ENCODE peak calls at places on chromosomes 12 and 14, in ten cellular contexts. One of them, this sample, is unnamed.

GRCh38 chr14:95156153-95156764 is 1.1 kb downstream of the DICER1 start:
- DNase-seq in activated CD4-positive, alpha-beta T cell treated with anti-CD3 and anti-CD28 coated beads, Interleukin-2, amount 50 U/mL, for 4 hours: no peak
- DNase-seq in NCI-H1092: peak
- DNase-seq in mesendoderm: peak
- DNase-seq in epithelial cell of esophagus: peak
- DNase-seq in activated T-cell treated with anti-CD3 and anti-CD28 coated beads, Interleukin-2, amount 50 U/mL, for 72 hours: peak
- DNase-seq in cardiac muscle cell: peak
- DNase-seq in tibial nerve: no peak
- DNase-seq in foreskin keratinocyte: no peak
- DNase-seq in stimulated activated CD8-positive, alpha-beta memory T cell treated with anti-CD3 and anti-CD28 coated beads, Interleukin-15, amount 100 ng/mL, for 4 hours: no peak
- DNase-seq in this sample: no peak

GRCh38 chr14:100289916-100290606 is 16.2 kb downstream of the SLC25A29 start:
- DNase-seq in activated CD4-positive, alpha-beta T cell treated with anti-CD3 and anti-CD28 coated beads, Interleukin-2, amount 50 U/mL, for 4 hours: no peak
- DNase-seq in NCI-H1092: no peak
- DNase-seq in mesendoderm: no peak
- DNase-seq in epithelial cell of esophagus: no peak
- DNase-seq in activated T-cell treated with anti-CD3 and anti-CD28 coated beads, Interleukin-2, amount 50 U/mL, for 72 hours: no peak
- DNase-seq in cardiac muscle cell: peak
- DNase-seq in tibial nerve: no peak
- DNase-seq in foreskin keratinocyte: no peak
- DNase-seq in stimulated activated CD8-positive, alpha-beta memory T cell treated with anti-CD3 and anti-CD28 coated beads, Interleukin-15, amount 100 ng/mL, for 4 hours: no peak
- DNase-seq in this sample: no peak

GRCh38 chr12:124744659-124745467 is 118.8 kb downstream of the SCARB1 start:
- DNase-seq in activated CD4-positive, alpha-beta T cell treated with anti-CD3 and anti-CD28 coated beads, Interleukin-2, amount 50 U/mL, for 4 hours: no peak
- DNase-seq in NCI-H1092: no peak
- DNase-seq in mesendoderm: peak
- DNase-seq in epithelial cell of esophagus: peak
- DNase-seq in activated T-cell treated with anti-CD3 and anti-CD28 coated beads, Interleukin-2, amount 50 U/mL, for 72 hours: no peak
- DNase-seq in cardiac muscle cell: no peak
- DNase-seq in tibial nerve: no peak
- DNase-seq in foreskin keratinocyte: no peak
- DNase-seq in stimulated activated CD8-positive, alpha-beta memory T cell treated with anti-CD3 and anti-CD28 coated beads, Interleukin-15, amount 100 ng/mL, for 4 hours: no peak
- DNase-seq in this sample: no peak

GRCh38 chr12:132238487-132239248 is 90.7 kb downstream of the GALNT9 start:
- DNase-seq in activated CD4-positive, alpha-beta T cell treated with anti-CD3 and anti-CD28 coated beads, Interleukin-2, amount 50 U/mL, for 4 hours: no peak
- DNase-seq in NCI-H1092: no peak
- DNase-seq in mesendoderm: peak
- DNase-seq in epithelial cell of esophagus: no peak
- DNase-seq in activated T-cell treated with anti-CD3 and anti-CD28 coated beads, Interleukin-2, amount 50 U/mL, for 72 hours: no peak
- DNase-seq in cardiac muscle cell: no peak
- DNase-seq in tibial nerve: no peak
- DNase-seq in foreskin keratinocyte: no peak
- DNase-seq in stimulated activated CD8-positive, alpha-beta memory T cell treated with anti-CD3 and anti-CD28 coated beads, Interleukin-15, amount 100 ng/mL, for 4 hours: no peak
- DNase-seq in this sample: no peak

GRCh38 chr12:48978741-48979601 is 849 bp downstream of the WNT1 start:
- DNase-seq in activated CD4-positive, alpha-beta T cell treated with anti-CD3 and anti-CD28 coated beads, Interleukin-2, amount 50 U/mL, for 4 hours: no peak
- DNase-seq in NCI-H1092: no peak
- DNase-seq in mesendoderm: no peak
- DNase-seq in epithelial cell of esophagus: no peak
- DNase-seq in activated T-cell treated with anti-CD3 and anti-CD28 coated beads, Interleukin-2, amount 50 U/mL, for 72 hours: peak
- DNase-seq in cardiac muscle cell: no peak
- DNase-seq in tibial nerve: no peak
- DNase-seq in foreskin keratinocyte: no peak
- DNase-seq in stimulated activated CD8-positive, alpha-beta memory T cell treated with anti-CD3 and anti-CD28 coated beads, Interleukin-15, amount 100 ng/mL, for 4 hours: no peak
- DNase-seq in this sample: no peak

GRCh38 chr12:130826151-130826801 is 12.8 kb downstream of the STX2 start:
- DNase-seq in activated CD4-positive, alpha-beta T cell treated with anti-CD3 and anti-CD28 coated beads, Interleukin-2, amount 50 U/mL, for 4 hours: peak
- DNase-seq in NCI-H1092: no peak
- DNase-seq in mesendoderm: peak
- DNase-seq in epithelial cell of esophagus: peak
- DNase-seq in activated T-cell treated with anti-CD3 and anti-CD28 coated beads, Interleukin-2, amount 50 U/mL, for 72 hours: peak
- DNase-seq in cardiac muscle cell: peak
- DNase-seq in tibial nerve: no peak
- DNase-seq in foreskin keratinocyte: no peak
- DNase-seq in stimulated activated CD8-positive, alpha-beta memory T cell treated with anti-CD3 and anti-CD28 coated beads, Interleukin-15, amount 100 ng/mL, for 4 hours: peak
- DNase-seq in this sample: peak

GRCh38 chr14:99821519-99822165 is 28.4 kb downstream of the EML1 start:
- DNase-seq in activated CD4-positive, alpha-beta T cell treated with anti-CD3 and anti-CD28 coated beads, Interleukin-2, amount 50 U/mL, for 4 hours: no peak
- DNase-seq in NCI-H1092: peak
- DNase-seq in mesendoderm: no peak
- DNase-seq in epithelial cell of esophagus: no peak
- DNase-seq in activated T-cell treated with anti-CD3 and anti-CD28 coated beads, Interleukin-2, amount 50 U/mL, for 72 hours: no peak
- DNase-seq in cardiac muscle cell: peak
- DNase-seq in tibial nerve: no peak
- DNase-seq in foreskin keratinocyte: peak
- DNase-seq in stimulated activated CD8-positive, alpha-beta memory T cell treated with anti-CD3 and anti-CD28 coated beads, Interleukin-15, amount 100 ng/mL, for 4 hours: no peak
- DNase-seq in this sample: no peak

GRCh38 chr12:92745874-92746553 is 43.2 kb downstream of the PLEKHG7 start:
- DNase-seq in activated CD4-positive, alpha-beta T cell treated with anti-CD3 and anti-CD28 coated beads, Interleukin-2, amount 50 U/mL, for 4 hours: no peak
- DNase-seq in NCI-H1092: peak
- DNase-seq in mesendoderm: peak
- DNase-seq in epithelial cell of esophagus: peak
- DNase-seq in activated T-cell treated with anti-CD3 and anti-CD28 coated beads, Interleukin-2, amount 50 U/mL, for 72 hours: no peak
- DNase-seq in cardiac muscle cell: no peak
- DNase-seq in tibial nerve: peak
- DNase-seq in foreskin keratinocyte: peak
- DNase-seq in stimulated activated CD8-positive, alpha-beta memory T cell treated with anti-CD3 and anti-CD28 coated beads, Interleukin-15, amount 100 ng/mL, for 4 hours: no peak
- DNase-seq in this sample: no peak

GRCh38 chr14:34766611-34767010 is 52.2 kb upstream of the CFL2 start:
- DNase-seq in activated CD4-positive, alpha-beta T cell treated with anti-CD3 and anti-CD28 coated beads, Interleukin-2, amount 50 U/mL, for 4 hours: no peak
- DNase-seq in NCI-H1092: no peak
- DNase-seq in mesendoderm: no peak
- DNase-seq in epithelial cell of esophagus: no peak
- DNase-seq in activated T-cell treated with anti-CD3 and anti-CD28 coated beads, Interleukin-2, amount 50 U/mL, for 72 hours: no peak
- DNase-seq in cardiac muscle cell: no peak
- DNase-seq in tibial nerve: no peak
- DNase-seq in foreskin keratinocyte: no peak
- DNase-seq in stimulated activated CD8-positive, alpha-beta memory T cell treated with anti-CD3 and anti-CD28 coated beads, Interleukin-15, amount 100 ng/mL, for 4 hours: no peak
- DNase-seq in this sample: no peak

GRCh38 chr12:116492703-116493324 is 66.4 kb upstream of the MAP1LC3B2 start:
- DNase-seq in activated CD4-positive, alpha-beta T cell treated with anti-CD3 and anti-CD28 coated beads, Interleukin-2, amount 50 U/mL, for 4 hours: no peak
- DNase-seq in NCI-H1092: no peak
- DNase-seq in mesendoderm: peak
- DNase-seq in epithelial cell of esophagus: peak
- DNase-seq in activated T-cell treated with anti-CD3 and anti-CD28 coated beads, Interleukin-2, amount 50 U/mL, for 72 hours: no peak
- DNase-seq in cardiac muscle cell: no peak
- DNase-seq in tibial nerve: no peak
- DNase-seq in foreskin keratinocyte: peak
- DNase-seq in stimulated activated CD8-positive, alpha-beta memory T cell treated with anti-CD3 and anti-CD28 coated beads, Interleukin-15, amount 100 ng/mL, for 4 hours: no peak
- DNase-seq in this sample: no peak

GRCh38 chr12:94994312-94994711 is 9.2 kb downstream of the NDUFA12 start:
- DNase-seq in activated CD4-positive, alpha-beta T cell treated with anti-CD3 and anti-CD28 coated beads, Interleukin-2, amount 50 U/mL, for 4 hours: no peak
- DNase-seq in NCI-H1092: no peak
- DNase-seq in mesendoderm: no peak
- DNase-seq in epithelial cell of esophagus: peak
- DNase-seq in activated T-cell treated with anti-CD3 and anti-CD28 coated beads, Interleukin-2, amount 50 U/mL, for 72 hours: no peak
- DNase-seq in cardiac muscle cell: no peak
- DNase-seq in tibial nerve: no peak
- DNase-seq in foreskin keratinocyte: peak
- DNase-seq in stimulated activated CD8-positive, alpha-beta memory T cell treated with anti-CD3 and anti-CD28 coated beads, Interleukin-15, amount 100 ng/mL, for 4 hours: no peak
- DNase-seq in this sample: no peak

GRCh38 chr12:104355630-104356029 is 52.1 kb downstream of the EID3 start:
- DNase-seq in activated CD4-positive, alpha-beta T cell treated with anti-CD3 and anti-CD28 coated beads, Interleukin-2, amount 50 U/mL, for 4 hours: no peak
- DNase-seq in NCI-H1092: no peak
- DNase-seq in mesendoderm: no peak
- DNase-seq in epithelial cell of esophagus: no peak
- DNase-seq in activated T-cell treated with anti-CD3 and anti-CD28 coated beads, Interleukin-2, amount 50 U/mL, for 72 hours: no peak
- DNase-seq in cardiac muscle cell: no peak
- DNase-seq in tibial nerve: no peak
- DNase-seq in foreskin keratinocyte: no peak
- DNase-seq in stimulated activated CD8-positive, alpha-beta memory T cell treated with anti-CD3 and anti-CD28 coated beads, Interleukin-15, amount 100 ng/mL, for 4 hours: no peak
- DNase-seq in this sample: no peak

GRCh38 chr12:131832393-131833231 is 4.4 kb downstream of the MMP17 start:
- DNase-seq in activated CD4-positive, alpha-beta T cell treated with anti-CD3 and anti-CD28 coated beads, Interleukin-2, amount 50 U/mL, for 4 hours: no peak
- DNase-seq in NCI-H1092: peak
- DNase-seq in mesendoderm: no peak
- DNase-seq in epithelial cell of esophagus: no peak
- DNase-seq in activated T-cell treated with anti-CD3 and anti-CD28 coated beads, Interleukin-2, amount 50 U/mL, for 72 hours: no peak
- DNase-seq in cardiac muscle cell: no peak
- DNase-seq in tibial nerve: no peak
- DNase-seq in foreskin keratinocyte: no peak
- DNase-seq in stimulated activated CD8-positive, alpha-beta memory T cell treated with anti-CD3 and anti-CD28 coated beads, Interleukin-15, amount 100 ng/mL, for 4 hours: no peak
- DNase-seq in this sample: no peak

GRCh38 chr12:105948331-105948730 is 190.4 kb downstream of the NUAK1 start:
- DNase-seq in activated CD4-positive, alpha-beta T cell treated with anti-CD3 and anti-CD28 coated beads, Interleukin-2, amount 50 U/mL, for 4 hours: no peak
- DNase-seq in NCI-H1092: no peak
- DNase-seq in mesendoderm: no peak
- DNase-seq in epithelial cell of esophagus: no peak
- DNase-seq in activated T-cell treated with anti-CD3 and anti-CD28 coated beads, Interleukin-2, amount 50 U/mL, for 72 hours: no peak
- DNase-seq in cardiac muscle cell: no peak
- DNase-seq in tibial nerve: peak
- DNase-seq in foreskin keratinocyte: no peak
- DNase-seq in stimulated activated CD8-positive, alpha-beta memory T cell treated with anti-CD3 and anti-CD28 coated beads, Interleukin-15, amount 100 ng/mL, for 4 hours: no peak
- DNase-seq in this sample: no peak

GRCh38 chr14:73997944-73998451 is 21.1 kb downstream of the ENTPD5 start:
- DNase-seq in activated CD4-positive, alpha-beta T cell treated with anti-CD3 and anti-CD28 coated beads, Interleukin-2, amount 50 U/mL, for 4 hours: no peak
- DNase-seq in NCI-H1092: no peak
- DNase-seq in mesendoderm: no peak
- DNase-seq in epithelial cell of esophagus: no peak
- DNase-seq in activated T-cell treated with anti-CD3 and anti-CD28 coated beads, Interleukin-2, amount 50 U/mL, for 72 hours: no peak
- DNase-seq in cardiac muscle cell: no peak
- DNase-seq in tibial nerve: no peak
- DNase-seq in foreskin keratinocyte: no peak
- DNase-seq in stimulated activated CD8-positive, alpha-beta memory T cell treated with anti-CD3 and anti-CD28 coated beads, Interleukin-15, amount 100 ng/mL, for 4 hours: no peak
- DNase-seq in this sample: no peak

GRCh38 chr12:19236656-19237055 is 107.1 kb downstream of the PLEKHA5 start:
- DNase-seq in activated CD4-positive, alpha-beta T cell treated with anti-CD3 and anti-CD28 coated beads, Interleukin-2, amount 50 U/mL, for 4 hours: no peak
- DNase-seq in NCI-H1092: no peak
- DNase-seq in mesendoderm: no peak
- DNase-seq in epithelial cell of esophagus: peak
- DNase-seq in activated T-cell treated with anti-CD3 and anti-CD28 coated beads, Interleukin-2, amount 50 U/mL, for 72 hours: no peak
- DNase-seq in cardiac muscle cell: no peak
- DNase-seq in tibial nerve: no peak
- DNase-seq in foreskin keratinocyte: peak
- DNase-seq in stimulated activated CD8-positive, alpha-beta memory T cell treated with anti-CD3 and anti-CD28 coated beads, Interleukin-15, amount 100 ng/mL, for 4 hours: no peak
- DNase-seq in this sample: no peak

GRCh38 chr12:56634242-56634836 is 4.2 kb upstream of the BAZ2A start:
- DNase-seq in activated CD4-positive, alpha-beta T cell treated with anti-CD3 and anti-CD28 coated beads, Interleukin-2, amount 50 U/mL, for 4 hours: no peak
- DNase-seq in NCI-H1092: no peak
- DNase-seq in mesendoderm: peak
- DNase-seq in epithelial cell of esophagus: peak
- DNase-seq in activated T-cell treated with anti-CD3 and anti-CD28 coated beads, Interleukin-2, amount 50 U/mL, for 72 hours: peak
- DNase-seq in cardiac muscle cell: peak
- DNase-seq in tibial nerve: no peak
- DNase-seq in foreskin keratinocyte: peak
- DNase-seq in stimulated activated CD8-positive, alpha-beta memory T cell treated with anti-CD3 and anti-CD28 coated beads, Interleukin-15, amount 100 ng/mL, for 4 hours: no peak
- DNase-seq in this sample: peak

GRCh38 chr14:49928010-49928409 is 35.1 kb downstream of the ARF6 start:
- DNase-seq in activated CD4-positive, alpha-beta T cell treated with anti-CD3 and anti-CD28 coated beads, Interleukin-2, amount 50 U/mL, for 4 hours: no peak
- DNase-seq in NCI-H1092: no peak
- DNase-seq in mesendoderm: no peak
- DNase-seq in epithelial cell of esophagus: no peak
- DNase-seq in activated T-cell treated with anti-CD3 and anti-CD28 coated beads, Interleukin-2, amount 50 U/mL, for 72 hours: no peak
- DNase-seq in cardiac muscle cell: no peak
- DNase-seq in tibial nerve: no peak
- DNase-seq in foreskin keratinocyte: no peak
- DNase-seq in stimulated activated CD8-positive, alpha-beta memory T cell treated with anti-CD3 and anti-CD28 coated beads, Interleukin-15, amount 100 ng/mL, for 4 hours: no peak
- DNase-seq in this sample: no peak

GRCh38 chr14:39731912-39732311 is 299.7 kb upstream of the FBXO33 start:
- DNase-seq in activated CD4-positive, alpha-beta T cell treated with anti-CD3 and anti-CD28 coated beads, Interleukin-2, amount 50 U/mL, for 4 hours: no peak
- DNase-seq in NCI-H1092: no peak
- DNase-seq in mesendoderm: peak
- DNase-seq in epithelial cell of esophagus: no peak
- DNase-seq in activated T-cell treated with anti-CD3 and anti-CD28 coated beads, Interleukin-2, amount 50 U/mL, for 72 hours: peak
- DNase-seq in cardiac muscle cell: no peak
- DNase-seq in tibial nerve: no peak
- DNase-seq in foreskin keratinocyte: no peak
- DNase-seq in stimulated activated CD8-positive, alpha-beta memory T cell treated with anti-CD3 and anti-CD28 coated beads, Interleukin-15, amount 100 ng/mL, for 4 hours: no peak
- DNase-seq in this sample: no peak

GRCh38 chr12:74980510-74980909 is 229.1 kb downstream of the KCNC2 start:
- DNase-seq in activated CD4-positive, alpha-beta T cell treated with anti-CD3 and anti-CD28 coated beads, Interleukin-2, amount 50 U/mL, for 4 hours: no peak
- DNase-seq in NCI-H1092: no peak
- DNase-seq in mesendoderm: no peak
- DNase-seq in epithelial cell of esophagus: no peak
- DNase-seq in activated T-cell treated with anti-CD3 and anti-CD28 coated beads, Interleukin-2, amount 50 U/mL, for 72 hours: no peak
- DNase-seq in cardiac muscle cell: peak
- DNase-seq in tibial nerve: no peak
- DNase-seq in foreskin keratinocyte: no peak
- DNase-seq in stimulated activated CD8-positive, alpha-beta memory T cell treated with anti-CD3 and anti-CD28 coated beads, Interleukin-15, amount 100 ng/mL, for 4 hours: no peak
- DNase-seq in this sample: no peak

GRCh38 chr12:129001-129400 is 62.4 kb downstream of the IQSEC3 start:
- DNase-seq in activated CD4-positive, alpha-beta T cell treated with anti-CD3 and anti-CD28 coated beads, Interleukin-2, amount 50 U/mL, for 4 hours: no peak
- DNase-seq in NCI-H1092: no peak
- DNase-seq in mesendoderm: no peak
- DNase-seq in epithelial cell of esophagus: no peak
- DNase-seq in activated T-cell treated with anti-CD3 and anti-CD28 coated beads, Interleukin-2, amount 50 U/mL, for 72 hours: no peak
- DNase-seq in cardiac muscle cell: no peak
- DNase-seq in tibial nerve: no peak
- DNase-seq in foreskin keratinocyte: no peak
- DNase-seq in stimulated activated CD8-positive, alpha-beta memory T cell treated with anti-CD3 and anti-CD28 coated beads, Interleukin-15, amount 100 ng/mL, for 4 hours: no peak
- DNase-seq in this sample: no peak

GRCh38 chr14:41859336-41859735 is 252.7 kb downstream of the LRFN5 start:
- DNase-seq in activated CD4-positive, alpha-beta T cell treated with anti-CD3 and anti-CD28 coated beads, Interleukin-2, amount 50 U/mL, for 4 hours: no peak
- DNase-seq in NCI-H1092: no peak
- DNase-seq in mesendoderm: no peak
- DNase-seq in epithelial cell of esophagus: peak
- DNase-seq in activated T-cell treated with anti-CD3 and anti-CD28 coated beads, Interleukin-2, amount 50 U/mL, for 72 hours: no peak
- DNase-seq in cardiac muscle cell: no peak
- DNase-seq in tibial nerve: no peak
- DNase-seq in foreskin keratinocyte: no peak
- DNase-seq in stimulated activated CD8-positive, alpha-beta memory T cell treated with anti-CD3 and anti-CD28 coated beads, Interleukin-15, amount 100 ng/mL, for 4 hours: no peak
- DNase-seq in this sample: no peak

GRCh38 chr12:28122756-28123155 is 67.5 kb upstream of the CCDC91 start:
- DNase-seq in activated CD4-positive, alpha-beta T cell treated with anti-CD3 and anti-CD28 coated beads, Interleukin-2, amount 50 U/mL, for 4 hours: no peak
- DNase-seq in NCI-H1092: no peak
- DNase-seq in mesendoderm: no peak
- DNase-seq in epithelial cell of esophagus: no peak
- DNase-seq in activated T-cell treated with anti-CD3 and anti-CD28 coated beads, Interleukin-2, amount 50 U/mL, for 72 hours: no peak
- DNase-seq in cardiac muscle cell: no peak
- DNase-seq in tibial nerve: no peak
- DNase-seq in foreskin keratinocyte: no peak
- DNase-seq in stimulated activated CD8-positive, alpha-beta memory T cell treated with anti-CD3 and anti-CD28 coated beads, Interleukin-15, amount 100 ng/mL, for 4 hours: no peak
- DNase-seq in this sample: no peak

GRCh38 chr12:3680919-3681594 is 71.9 kb downstream of the CRACR2A start:
- DNase-seq in activated CD4-positive, alpha-beta T cell treated with anti-CD3 and anti-CD28 coated beads, Interleukin-2, amount 50 U/mL, for 4 hours: no peak
- DNase-seq in NCI-H1092: peak
- DNase-seq in mesendoderm: no peak
- DNase-seq in epithelial cell of esophagus: peak
- DNase-seq in activated T-cell treated with anti-CD3 and anti-CD28 coated beads, Interleukin-2, amount 50 U/mL, for 72 hours: no peak
- DNase-seq in cardiac muscle cell: peak
- DNase-seq in tibial nerve: peak
- DNase-seq in foreskin keratinocyte: peak
- DNase-seq in stimulated activated CD8-positive, alpha-beta memory T cell treated with anti-CD3 and anti-CD28 coated beads, Interleukin-15, amount 100 ng/mL, for 4 hours: no peak
- DNase-seq in this sample: no peak

GRCh38 chr12:117518594-117519270 is 157.3 kb upstream of the NOS1 start:
- DNase-seq in activated CD4-positive, alpha-beta T cell treated with anti-CD3 and anti-CD28 coated beads, Interleukin-2, amount 50 U/mL, for 4 hours: no peak
- DNase-seq in NCI-H1092: no peak
- DNase-seq in mesendoderm: no peak
- DNase-seq in epithelial cell of esophagus: no peak
- DNase-seq in activated T-cell treated with anti-CD3 and anti-CD28 coated beads, Interleukin-2, amount 50 U/mL, for 72 hours: no peak
- DNase-seq in cardiac muscle cell: no peak
- DNase-seq in tibial nerve: peak
- DNase-seq in foreskin keratinocyte: peak
- DNase-seq in stimulated activated CD8-positive, alpha-beta memory T cell treated with anti-CD3 and anti-CD28 coated beads, Interleukin-15, amount 100 ng/mL, for 4 hours: no peak
- DNase-seq in this sample: no peak

GRCh38 chr12:1126089-1126488 is 135.1 kb downstream of the ERC1 start:
- DNase-seq in activated CD4-positive, alpha-beta T cell treated with anti-CD3 and anti-CD28 coated beads, Interleukin-2, amount 50 U/mL, for 4 hours: no peak
- DNase-seq in NCI-H1092: no peak
- DNase-seq in mesendoderm: no peak
- DNase-seq in epithelial cell of esophagus: no peak
- DNase-seq in activated T-cell treated with anti-CD3 and anti-CD28 coated beads, Interleukin-2, amount 50 U/mL, for 72 hours: peak
- DNase-seq in cardiac muscle cell: no peak
- DNase-seq in tibial nerve: no peak
- DNase-seq in foreskin keratinocyte: no peak
- DNase-seq in stimulated activated CD8-positive, alpha-beta memory T cell treated with anti-CD3 and anti-CD28 coated beads, Interleukin-15, amount 100 ng/mL, for 4 hours: no peak
- DNase-seq in this sample: no peak

GRCh38 chr12:120872487-120872886 is 31.7 kb downstream of the SPPL3 start:
- DNase-seq in activated CD4-positive, alpha-beta T cell treated with anti-CD3 and anti-CD28 coated beads, Interleukin-2, amount 50 U/mL, for 4 hours: no peak
- DNase-seq in NCI-H1092: no peak
- DNase-seq in mesendoderm: peak
- DNase-seq in epithelial cell of esophagus: no peak
- DNase-seq in activated T-cell treated with anti-CD3 and anti-CD28 coated beads, Interleukin-2, amount 50 U/mL, for 72 hours: no peak
- DNase-seq in cardiac muscle cell: no peak
- DNase-seq in tibial nerve: no peak
- DNase-seq in foreskin keratinocyte: no peak
- DNase-seq in stimulated activated CD8-positive, alpha-beta memory T cell treated with anti-CD3 and anti-CD28 coated beads, Interleukin-15, amount 100 ng/mL, for 4 hours: no peak
- DNase-seq in this sample: no peak

GRCh38 chr12:79988368-79988767 is 53.5 kb upstream of the PPP1R12A start:
- DNase-seq in activated CD4-positive, alpha-beta T cell treated with anti-CD3 and anti-CD28 coated beads, Interleukin-2, amount 50 U/mL, for 4 hours: no peak
- DNase-seq in NCI-H1092: no peak
- DNase-seq in mesendoderm: no peak
- DNase-seq in epithelial cell of esophagus: no peak
- DNase-seq in activated T-cell treated with anti-CD3 and anti-CD28 coated beads, Interleukin-2, amount 50 U/mL, for 72 hours: no peak
- DNase-seq in cardiac muscle cell: no peak
- DNase-seq in tibial nerve: no peak
- DNase-seq in foreskin keratinocyte: peak
- DNase-seq in stimulated activated CD8-positive, alpha-beta memory T cell treated with anti-CD3 and anti-CD28 coated beads, Interleukin-15, amount 100 ng/mL, for 4 hours: no peak
- DNase-seq in this sample: no peak

This sample was measured in T-helper 17 cell.